ENCODE peak calls at places on chromosome X, in five cellular contexts. W is globus pallidus; T is NCI-H146; F is glomerular endothelial cell; A is activated T-helper 1 cell treated with anti-CD3 and anti-CD28 coated beads, Interleukin-12 subunit alpha, Interleukin-12 subunit beta, Interleukin-2, Interleukin-4 antibody, amounts not matched to agents 30 ng/mL and 10 ng/mL and 1 ng/mL, durations not matched to agents 14 hours and 24 hours and 36 hours. Z is an unnamed sample.

GRCh38 chrX:48751343-48751742 is 10.2 kb upstream of the GLOD5 start:
- DNase-seq in A (peak), T (no peak), W (no peak), F (no peak), Z (no peak)

GRCh38 chrX:120604359-120604782 is 470 bp downstream of the MCTS1 start:
- DNase-seq in A (peak), F (no peak), W (peak), T (peak), Z (peak)

GRCh38 chrX:42422961-42423360 is 355.0 kb downstream of the PPP1R2C start:
- DNase-seq in W (no peak), A (no peak), F (no peak), T (no peak), Z (no peak)

GRCh38 chrX:19127649-19128168 is 5.4 kb upstream of the ADGRG2 start:
- DNase-seq in W (no peak), F (no peak), T (no peak), A (no peak), Z (peak)

GRCh38 chrX:71859637-71860036 is 51.0 kb upstream of the NHSL2 start:
- DNase-seq in T (no peak), W (peak), F (peak), A (no peak), Z (peak)

GRCh38 chrX:11111947-11112346 is 815 bp downstream of the HCCS start:
- DNase-seq in F (no peak), A (no peak), W (no peak), T (no peak), Z (no peak)

GRCh38 chrX:107396235-107396634 is 53.2 kb upstream of the FRMPD3 start:
- DNase-seq in A (no peak), F (no peak), T (no peak), W (no peak), Z (no peak)

GRCh38 chrX:10254746-10255145 is 98.0 kb downstream of the CLCN4 start:
- DNase-seq in A (no peak), T (no peak), F (no peak), W (no peak), Z (no peak)

GRCh38 chrX:45449982-45450381 is 249.3 kb upstream of the DIPK2B start:
- DNase-seq in A (no peak), F (no peak), W (no peak), T (no peak), Z (peak)

GRCh38 chrX:48480583-48480982 is 4.6 kb downstream of the FTSJ1 start:
- DNase-seq in T (no peak), W (no peak), A (no peak), F (no peak), Z (no peak)

GRCh38 chrX:102129473-102129872 is 4.0 kb downstream of the TCEAL2 start:
- DNase-seq in W (no peak), T (peak), A (no peak), F (peak), Z (peak)

GRCh38 chrX:53684415-53685192 is 1.9 kb downstream of the HUWE1 start:
- DNase-seq in F (no peak), W (peak), A (no peak), T (peak), Z (no peak)

Z was measured in fibroblast of pulmonary artery.